ENCODE peak calls at places on chromosomes 2 and 18, in eight cellular contexts. I is NB4, C is foreskin fibroblast, G is endothelial cell, O is MCF 10A, U is stomach, K is PC-3, M is fibroblast of the aortic adventitia. R is an unnamed sample.

GRCh38 chr18:50819027-50819726 is 639 bp downstream of the MRO start:
- DNase-seq in I (peak; percentile 9), C (peak; percentile 28), G (peak; percentile 39), O (peak; percentile 35), U (peak; percentile 63), K (peak; percentile 13), M (peak; percentile 47), R (peak; percentile 49)

GRCh38 chr18:58955738-58956137 is 91.1 kb downstream of the ZNF532 start:
- DNase-seq in I (no peak), C (peak; percentile 73), G (no peak), O (no peak), U (no peak), K (no peak), M (peak; percentile 68), R (no peak)

GRCh38 chr2:25131567-25132295 is 36.6 kb downstream of the POMC start:
- DNase-seq in I (no peak), C (no peak), G (peak; percentile 53), O (no peak), U (peak; percentile 30), K (no peak), M (no peak), R (no peak)

GRCh38 chr2:85924522-85924921 is 35.7 kb upstream of the ST3GAL5 start:
- DNase-seq in I (no peak), C (peak; percentile 83), G (no peak), O (peak; percentile 92), U (no peak), K (peak; percentile 79), M (peak; percentile 86), R (no peak)

GRCh38 chr2:96811916-96812315 is 4.2 kb upstream of the CNNM3 start:
- DNase-seq in I (no peak), C (peak; percentile 68), G (no peak), O (no peak), U (no peak), K (no peak), M (peak; percentile 83), R (no peak)

GRCh38 chr2:113700186-113700841 is 56.1 kb downstream of the SLC35F5 start:
- DNase-seq in I (peak; percentile 92), C (no peak), G (no peak), O (no peak), U (no peak), K (no peak), M (no peak), R (peak; percentile 22)

GRCh38 chr2:95332036-95332435 is 34.9 kb downstream of the KCNIP3 start:
- DNase-seq in I (no peak), C (no peak), G (no peak), O (no peak), U (no peak), K (no peak), M (no peak), R (no peak)

GRCh38 chr2:10385933-10386773 is 62.0 kb downstream of the ODC1 start:
- DNase-seq in I (peak; percentile 50), C (peak; percentile 74), G (no peak), O (peak; percentile 74), U (no peak), K (peak; percentile 83), M (peak; percentile 44), R (no peak)

GRCh38 chr2:230723363-230723762 is 10.7 kb downstream of the CAB39 start:
- DNase-seq in I (peak; percentile 55), C (no peak), G (no peak), O (no peak), U (no peak), K (no peak), M (no peak), R (no peak)

GRCh38 chr2:212177724-212178123 is 360.9 kb downstream of the ERBB4 start:
- DNase-seq in I (peak; percentile 3), C (peak; percentile 6), G (no peak), O (no peak), U (no peak), K (peak; percentile 9), M (no peak), R (no peak)
- TF ChIP-seq CTCF in I (no peak), C (no peak), G (no peak), O (no peak), U (no peak), K (peak; percentile 45), M (no peak), R (no peak)

GRCh38 chr2:48566582-48566981 is 36.6 kb downstream of the STON1 start:
- DNase-seq in I (no peak), C (peak; percentile 75), G (no peak), O (no peak), U (no peak), K (no peak), M (peak; percentile 36), R (no peak)
- TF ChIP-seq CTCF in I (no peak), C (peak; percentile 39), G (no peak), O (no peak), U (no peak), K (peak; percentile 31), M (peak; percentile 59), R (no peak)

DNA sequence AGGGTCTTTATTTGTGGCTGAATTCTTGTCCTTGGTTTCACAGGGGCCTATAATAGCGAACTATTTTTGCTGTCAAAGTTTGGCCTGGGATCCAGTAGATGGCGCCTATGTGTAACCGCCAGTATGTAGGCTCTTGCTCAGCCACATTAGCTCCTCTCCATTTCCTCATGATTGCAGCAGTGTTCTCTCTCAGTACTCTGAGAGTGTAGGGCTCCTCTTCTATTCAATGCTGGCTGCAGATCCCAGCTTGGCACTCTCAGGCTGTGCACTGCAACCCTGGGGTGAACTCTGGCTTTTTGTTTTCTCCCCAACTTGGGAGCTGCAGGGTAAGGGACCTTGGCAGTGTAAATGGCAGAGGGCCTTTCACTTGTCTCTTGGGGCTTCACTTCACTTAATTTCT is 344.6 kb upstream of the CHAC2 start:
- DNase-seq in I (peak; percentile 76), C (peak; percentile 44), G (peak; percentile 42), O (peak; percentile 65), U (peak; percentile 38), K (peak; percentile 68), M (peak; percentile 52), R (peak; percentile 75)
- TF ChIP-seq CTCF in I (peak; percentile 84), C (peak; percentile 38), G (no peak), O (peak; percentile 57), U (peak; percentile 14), K (peak; percentile 79), M (peak; percentile 31), R (peak; percentile 85)

GRCh38 chr2:76275788-76276187 is 565.1 kb upstream of the GCFC2 start:
- DNase-seq in I (no peak), C (no peak), G (no peak), O (no peak), U (no peak), K (no peak), M (no peak), R (no peak)

GRCh38 chr2:76283355-76283754 is 572.6 kb upstream of the GCFC2 start:
- DNase-seq in I (no peak), C (no peak), G (no peak), O (peak; percentile 14), U (no peak), K (no peak), M (no peak), R (no peak)

GRCh38 chr2:76281176-76281841 is 570.6 kb upstream of the GCFC2 start:
- DNase-seq in I (no peak), C (no peak), G (no peak), O (no peak), U (no peak), K (no peak), M (no peak), R (peak; percentile 89)

GRCh38 chr2:76279142-76279541 is 568.4 kb upstream of the GCFC2 start:
- DNase-seq in I (no peak), C (no peak), G (no peak), O (no peak), U (no peak), K (no peak), M (no peak), R (no peak)

DNA sequence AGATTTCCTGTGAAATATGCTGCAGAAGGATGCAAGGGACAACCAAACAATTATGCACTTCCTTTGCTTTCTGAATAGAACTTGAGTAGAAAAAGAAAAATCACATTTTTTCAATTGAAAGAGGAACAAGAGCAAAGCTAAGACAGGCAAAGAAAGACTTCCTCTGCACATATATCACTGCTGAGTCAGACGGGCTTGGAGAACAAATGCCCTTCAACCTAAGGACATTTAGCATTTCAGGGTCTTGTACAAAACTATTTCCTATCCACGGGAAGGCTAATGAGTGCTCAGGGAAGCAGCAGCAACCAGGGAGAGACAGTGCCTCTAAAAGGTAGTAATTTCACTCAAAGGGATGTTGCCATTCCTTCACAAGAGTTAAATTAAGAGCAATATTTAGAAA is 570.0 kb upstream of the GCFC2 start:
- DNase-seq in I (no peak), C (no peak), G (no peak), O (no peak), U (no peak), K (no peak), M (no peak), R (no peak)
- TF ChIP-seq CTCF in I (no peak), C (no peak), G (no peak), O (no peak), U (no peak), K (no peak), M (no peak), R (no peak)

DNA sequence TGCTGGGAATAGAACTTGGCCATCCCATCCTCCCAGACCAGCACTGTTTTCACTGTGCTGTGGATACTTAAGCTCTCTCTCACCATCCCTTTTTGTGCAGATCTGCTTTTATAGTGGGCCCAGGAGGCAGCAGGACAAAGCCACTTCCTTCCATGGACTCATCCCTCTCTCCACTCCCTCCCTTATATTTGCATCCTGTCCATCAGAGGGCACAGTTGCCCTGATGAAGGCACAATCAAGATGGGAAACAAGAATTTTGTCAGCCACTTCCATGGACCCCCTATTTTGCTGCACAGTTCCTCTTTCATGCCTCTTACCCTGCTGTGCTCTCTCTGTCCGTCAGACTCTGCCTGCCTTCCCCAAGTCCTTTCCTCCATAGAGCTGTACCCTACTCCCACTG is 338.7 kb downstream of the HRH4 start:
- DNase-seq in I (peak; percentile 6), C (peak; percentile 8), G (no peak), O (no peak), U (no peak), K (peak; percentile 22), M (no peak), R (no peak)
- TF ChIP-seq CTCF in I (no peak), C (peak; percentile 9), G (no peak), O (no peak), U (no peak), K (peak; percentile 36), M (no peak), R (peak; percentile 10)

DNA sequence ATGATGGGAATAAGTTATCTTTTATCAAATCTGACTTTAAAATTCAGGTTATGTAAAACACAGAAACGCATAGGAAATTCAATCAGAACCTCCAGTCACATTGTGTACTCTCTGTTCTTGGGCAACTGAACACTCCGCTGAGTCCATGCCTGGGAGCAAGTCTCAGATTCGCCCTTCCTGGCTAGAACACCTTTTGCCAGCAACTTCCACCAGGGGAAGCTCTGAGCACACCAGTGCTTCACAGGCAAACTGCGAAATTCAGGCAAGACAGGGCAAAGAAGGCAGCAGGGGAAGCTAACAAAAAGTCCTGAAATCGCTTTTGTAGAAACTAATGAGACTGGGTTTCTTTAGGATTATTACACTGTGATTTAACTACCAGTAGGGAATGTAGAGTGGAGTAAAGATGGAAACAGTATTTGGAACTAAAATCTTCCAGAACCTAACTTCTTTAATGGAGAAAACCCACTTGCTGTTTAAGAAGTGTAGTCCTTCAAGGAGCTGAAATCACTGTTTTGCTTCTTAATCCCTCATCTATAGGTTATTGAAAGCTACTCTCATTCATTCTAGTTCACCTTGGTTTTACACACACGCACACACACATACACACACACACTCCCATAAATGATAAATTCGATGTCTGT is 214.3 kb downstream of the TMEM182 start:
- DNase-seq in I (peak; percentile 49), C (no peak), G (peak; percentile 66), O (peak; percentile 78), U (no peak), K (peak; percentile 60), M (peak; percentile 1), R (peak; percentile 16)
- TF ChIP-seq CTCF in I (peak; percentile 62), C (no peak), G (no peak), O (peak; percentile 79), U (no peak), K (peak; percentile 73), M (peak; percentile 26), R (peak; percentile 54)

R was measured in WERI-Rb-1.